ENCODE peak calls at places on chromosome 15, in nine cellular contexts. One of them, this sample, is unnamed.
A peak's percentile ranks its signal among the peaks of the same experiment; 100 is the strongest.

GRCh38 chr15:34233614-34234013 is 8.8 kb downstream of the EMC4 start:
- DNase-seq in lower lobe of right lung: no peak
- DNase-seq in OCI-LY7: no peak
- DNase-seq in sigmoid colon: no peak
- DNase-seq in dorsolateral prefrontal cortex: no peak
- DNase-seq in pancreas: no peak
- DNase-seq in upper lobe of left lung: peak; percentile 72
- DNase-seq in RWPE1: no peak
- DNase-seq in astrocyte of the spinal cord: no peak
- DNase-seq in this sample: no peak

GRCh38 chr15:68580026-68580882 is 1.5 kb downstream of the CORO2B start:
- DNase-seq in astrocyte of the spinal cord: no peak
- DNase-seq in RWPE1: no peak
- DNase-seq in upper lobe of left lung: no peak
- DNase-seq in pancreas: no peak
- DNase-seq in sigmoid colon: peak; percentile 68
- DNase-seq in dorsolateral prefrontal cortex: peak; percentile 24
- DNase-seq in lower lobe of right lung: no peak
- DNase-seq in OCI-LY7: peak; percentile 55
- DNase-seq in this sample: no peak

GRCh38 chr15:31235298-31236183 is 91.1 kb upstream of the KLF13 start:
- DNase-seq in RWPE1: no peak
- DNase-seq in dorsolateral prefrontal cortex: peak; percentile 69
- DNase-seq in OCI-LY7: peak; percentile 45
- DNase-seq in sigmoid colon: peak; percentile 93
- DNase-seq in astrocyte of the spinal cord: no peak
- DNase-seq in upper lobe of left lung: no peak
- DNase-seq in lower lobe of right lung: no peak
- DNase-seq in pancreas: peak; percentile 70
- DNase-seq in this sample: peak; percentile 49

GRCh38 chr15:48059786-48060185 is 61.0 kb upstream of the SLC24A5 start:
- DNase-seq in pancreas: no peak
- DNase-seq in RWPE1: no peak
- DNase-seq in OCI-LY7: no peak
- DNase-seq in sigmoid colon: no peak
- DNase-seq in lower lobe of right lung: peak; percentile 48
- DNase-seq in upper lobe of left lung: peak; percentile 46
- DNase-seq in astrocyte of the spinal cord: peak; percentile 60
- DNase-seq in dorsolateral prefrontal cortex: peak; percentile 21
- DNase-seq in this sample: no peak

GRCh38 chr15:60116456-60117089 is 112.5 kb downstream of the FOXB1 start:
- DNase-seq in lower lobe of right lung: no peak
- DNase-seq in upper lobe of left lung: no peak
- DNase-seq in RWPE1: no peak
- DNase-seq in dorsolateral prefrontal cortex: no peak
- DNase-seq in astrocyte of the spinal cord: no peak
- DNase-seq in OCI-LY7: no peak
- DNase-seq in pancreas: no peak
- DNase-seq in sigmoid colon: no peak
- DNase-seq in this sample: no peak

GRCh38 chr15:97904196-97904572 is 56.3 kb upstream of the ARRDC4 start:
- DNase-seq in dorsolateral prefrontal cortex: peak; percentile 23
- DNase-seq in sigmoid colon: peak; percentile 88
- DNase-seq in upper lobe of left lung: peak; percentile 67
- DNase-seq in lower lobe of right lung: peak; percentile 76
- DNase-seq in astrocyte of the spinal cord: peak; percentile 42
- DNase-seq in pancreas: peak; percentile 90
- DNase-seq in OCI-LY7: peak; percentile 2
- DNase-seq in RWPE1: peak; percentile 85
- DNase-seq in this sample: peak; percentile 19

GRCh38 chr15:77083381-77084160 is 12.7 kb upstream of the TSPAN3 start:
- DNase-seq in sigmoid colon: peak; percentile 82
- DNase-seq in dorsolateral prefrontal cortex: peak; percentile 80
- DNase-seq in upper lobe of left lung: peak; percentile 95
- DNase-seq in lower lobe of right lung: peak; percentile 90
- DNase-seq in RWPE1: peak; percentile 60
- DNase-seq in pancreas: peak; percentile 80
- DNase-seq in OCI-LY7: peak; percentile 87
- DNase-seq in astrocyte of the spinal cord: peak; percentile 52
- DNase-seq in this sample: peak; percentile 68

GRCh38 chr15:72491768-72492167 is 17.6 kb downstream of the ARIH1 start:
- DNase-seq in OCI-LY7: no peak
- DNase-seq in pancreas: no peak
- DNase-seq in sigmoid colon: no peak
- DNase-seq in dorsolateral prefrontal cortex: no peak
- DNase-seq in RWPE1: no peak
- DNase-seq in upper lobe of left lung: no peak
- DNase-seq in lower lobe of right lung: no peak
- DNase-seq in astrocyte of the spinal cord: peak; percentile 81
- DNase-seq in this sample: no peak

GRCh38 chr15:67018026-67018425 is 47.4 kb upstream of the SMAD3 start:
- DNase-seq in RWPE1: no peak
- DNase-seq in dorsolateral prefrontal cortex: no peak
- DNase-seq in astrocyte of the spinal cord: no peak
- DNase-seq in upper lobe of left lung: no peak
- DNase-seq in pancreas: no peak
- DNase-seq in sigmoid colon: peak; percentile 13
- DNase-seq in lower lobe of right lung: no peak
- DNase-seq in OCI-LY7: no peak
- DNase-seq in this sample: no peak

GRCh38 chr15:83284563-83285283 is at the start of gene BNC1:
- DNase-seq in pancreas: no peak
- DNase-seq in dorsolateral prefrontal cortex: no peak
- DNase-seq in upper lobe of left lung: no peak
- DNase-seq in OCI-LY7: no peak
- DNase-seq in sigmoid colon: no peak
- DNase-seq in astrocyte of the spinal cord: peak; percentile 45
- DNase-seq in lower lobe of right lung: no peak
- DNase-seq in RWPE1: peak; percentile 67
- DNase-seq in this sample: peak; percentile 34

GRCh38 chr15:72227720-72228119 is 3.3 kb downstream of the PKM start:
- DNase-seq in OCI-LY7: no peak
- DNase-seq in dorsolateral prefrontal cortex: no peak
- DNase-seq in upper lobe of left lung: peak; percentile 23
- DNase-seq in sigmoid colon: no peak
- DNase-seq in RWPE1: no peak
- DNase-seq in lower lobe of right lung: no peak
- DNase-seq in pancreas: no peak
- DNase-seq in astrocyte of the spinal cord: no peak
- DNase-seq in this sample: no peak

GRCh38 chr15:31801152-31801551 is 229.2 kb upstream of the CHRNA7 start:
- DNase-seq in upper lobe of left lung: no peak
- DNase-seq in sigmoid colon: no peak
- DNase-seq in pancreas: no peak
- DNase-seq in dorsolateral prefrontal cortex: peak; percentile 75
- DNase-seq in astrocyte of the spinal cord: no peak
- DNase-seq in RWPE1: peak; percentile 17
- DNase-seq in OCI-LY7: no peak
- DNase-seq in lower lobe of right lung: peak; percentile 49
- DNase-seq in this sample: no peak

GRCh38 chr15:40982855-40983254 is 29.6 kb downstream of the CHAC1 start:
- DNase-seq in dorsolateral prefrontal cortex: no peak
- DNase-seq in astrocyte of the spinal cord: peak; percentile 85
- DNase-seq in RWPE1: no peak
- DNase-seq in sigmoid colon: no peak
- DNase-seq in lower lobe of right lung: no peak
- DNase-seq in pancreas: no peak
- DNase-seq in OCI-LY7: no peak
- DNase-seq in upper lobe of left lung: no peak
- DNase-seq in this sample: no peak

GRCh38 chr15:74179983-74180688 is 6.6 kb downstream of the ISLR start:
- DNase-seq in sigmoid colon: peak; percentile 76
- DNase-seq in dorsolateral prefrontal cortex: no peak
- DNase-seq in pancreas: peak; percentile 45
- DNase-seq in lower lobe of right lung: peak; percentile 32
- DNase-seq in OCI-LY7: no peak
- DNase-seq in RWPE1: no peak
- DNase-seq in upper lobe of left lung: no peak
- DNase-seq in astrocyte of the spinal cord: peak; percentile 88
- DNase-seq in this sample: no peak
- TF ChIP-seq CTCF in sigmoid colon: no peak
- TF ChIP-seq CTCF in dorsolateral prefrontal cortex: no peak
- TF ChIP-seq CTCF in pancreas: no peak
- TF ChIP-seq CTCF in lower lobe of right lung: no peak
- TF ChIP-seq CTCF in OCI-LY7: no peak
- TF ChIP-seq CTCF in RWPE1: no peak
- TF ChIP-seq CTCF in upper lobe of left lung: no peak
- TF ChIP-seq CTCF in astrocyte of the spinal cord: peak; percentile 43
- TF ChIP-seq CTCF in this sample: no peak

DNA sequence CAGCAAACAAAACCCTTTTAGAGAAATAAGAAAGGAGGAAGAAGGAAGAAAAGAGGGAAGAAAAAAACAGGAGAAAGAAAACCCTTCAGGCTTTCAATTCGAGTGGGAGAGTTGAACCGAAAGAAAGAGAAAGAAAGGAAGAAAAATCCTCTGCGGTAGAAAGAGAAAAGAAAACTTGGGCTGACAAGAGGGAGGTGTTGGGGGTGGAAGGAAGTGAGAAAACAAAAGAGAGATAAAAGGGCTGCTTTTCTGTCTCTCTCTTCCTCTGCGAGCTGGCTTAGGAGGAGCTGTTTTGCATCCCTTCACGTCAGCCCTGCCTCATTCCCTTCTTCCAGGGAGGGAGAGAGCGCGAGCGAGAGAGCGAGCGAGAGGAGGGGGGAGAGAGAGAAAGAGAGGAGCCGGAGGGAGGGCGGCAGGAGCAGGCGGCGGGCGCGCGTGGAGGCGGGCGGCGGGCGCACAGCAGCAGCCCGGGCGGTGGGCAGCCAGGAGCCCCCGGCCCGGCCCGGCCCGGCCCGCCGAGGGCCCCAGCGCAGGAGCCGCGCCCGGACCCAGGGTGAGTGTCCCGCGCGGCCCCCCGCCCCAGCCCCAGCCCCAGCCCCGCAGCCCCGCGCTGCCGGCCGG is at the start of gene ZNF710:
- DNase-seq in dorsolateral prefrontal cortex: peak; percentile 57
- DNase-seq in sigmoid colon: peak; percentile 83
- DNase-seq in OCI-LY7: peak; percentile 70
- DNase-seq in pancreas: peak; percentile 73
- DNase-seq in lower lobe of right lung: peak; percentile 50
- DNase-seq in upper lobe of left lung: no peak
- DNase-seq in RWPE1: no peak
- DNase-seq in astrocyte of the spinal cord: peak; percentile 71
- DNase-seq in this sample: peak; percentile 89
- TF ChIP-seq CTCF in dorsolateral prefrontal cortex: no peak
- TF ChIP-seq CTCF in sigmoid colon: no peak
- TF ChIP-seq CTCF in OCI-LY7: no peak
- TF ChIP-seq CTCF in pancreas: no peak
- TF ChIP-seq CTCF in lower lobe of right lung: no peak
- TF ChIP-seq CTCF in upper lobe of left lung: no peak
- TF ChIP-seq CTCF in RWPE1: no peak
- TF ChIP-seq CTCF in astrocyte of the spinal cord: no peak
- TF ChIP-seq CTCF in this sample: no peak

DNA sequence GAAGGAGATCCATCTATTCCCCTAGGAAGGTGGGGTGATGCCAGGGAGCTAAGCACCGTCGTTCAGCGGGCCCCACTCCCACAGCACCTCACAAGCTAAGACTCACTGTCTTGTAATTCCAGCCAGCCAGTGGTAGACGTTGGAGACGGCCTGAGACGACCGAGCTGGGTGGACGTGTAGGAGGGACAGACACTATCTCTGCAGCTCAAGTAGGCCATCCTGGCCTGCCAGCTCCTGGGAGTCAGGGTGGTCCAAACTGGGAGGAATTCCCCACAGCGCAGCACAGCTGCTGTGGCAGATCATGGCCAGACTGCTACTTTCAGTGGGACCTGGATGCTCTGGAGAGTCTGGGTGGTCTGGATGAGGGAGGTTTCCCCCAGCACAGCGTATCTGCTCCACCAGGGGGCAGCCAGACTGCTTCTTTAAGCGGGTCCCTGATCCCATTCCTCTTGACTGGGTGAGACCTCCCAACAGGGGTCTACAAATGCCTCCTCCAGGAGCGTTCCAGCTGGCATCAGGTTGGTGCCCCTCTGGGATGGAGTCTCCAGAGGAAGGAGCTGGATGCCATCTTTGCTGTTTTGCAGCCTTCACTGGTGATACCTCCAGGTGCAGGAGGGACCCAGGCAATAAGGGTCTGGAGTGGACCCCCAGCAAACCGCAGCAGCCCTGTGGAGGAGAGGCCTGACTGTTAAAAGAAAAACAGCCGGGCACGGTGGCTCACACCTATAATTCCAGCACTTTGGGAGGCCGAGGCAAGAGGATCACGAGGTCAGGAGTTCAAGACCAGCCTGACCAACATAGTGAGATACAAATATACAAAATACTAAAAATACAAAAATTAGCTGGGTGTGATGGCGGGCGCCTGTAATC is 27.6 kb downstream of the GNB5 start:
- DNase-seq in dorsolateral prefrontal cortex: no peak
- DNase-seq in RWPE1: no peak
- DNase-seq in OCI-LY7: peak; percentile 45
- DNase-seq in upper lobe of left lung: no peak
- DNase-seq in sigmoid colon: no peak
- DNase-seq in lower lobe of right lung: no peak
- DNase-seq in astrocyte of the spinal cord: no peak
- DNase-seq in pancreas: no peak
- DNase-seq in this sample: no peak
- TF ChIP-seq CTCF in dorsolateral prefrontal cortex: no peak
- TF ChIP-seq CTCF in RWPE1: no peak
- TF ChIP-seq CTCF in OCI-LY7: peak; percentile 76
- TF ChIP-seq CTCF in upper lobe of left lung: no peak
- TF ChIP-seq CTCF in sigmoid colon: no peak
- TF ChIP-seq CTCF in lower lobe of right lung: no peak
- TF ChIP-seq CTCF in astrocyte of the spinal cord: peak; percentile 19
- TF ChIP-seq CTCF in pancreas: no peak
- TF ChIP-seq CTCF in this sample: peak; percentile 13

GRCh38 chr15:88664151-88664778 is 25.4 kb downstream of the ISG20 start:
- DNase-seq in sigmoid colon: peak; percentile 55
- DNase-seq in OCI-LY7: peak; percentile 73
- DNase-seq in astrocyte of the spinal cord: no peak
- DNase-seq in pancreas: no peak
- DNase-seq in upper lobe of left lung: no peak
- DNase-seq in RWPE1: no peak
- DNase-seq in lower lobe of right lung: no peak
- DNase-seq in dorsolateral prefrontal cortex: peak; percentile 35
- DNase-seq in this sample: no peak
- TF ChIP-seq CTCF in sigmoid colon: no peak
- TF ChIP-seq CTCF in OCI-LY7: peak; percentile 84
- TF ChIP-seq CTCF in astrocyte of the spinal cord: no peak
- TF ChIP-seq CTCF in pancreas: no peak
- TF ChIP-seq CTCF in upper lobe of left lung: peak; percentile 40
- TF ChIP-seq CTCF in RWPE1: no peak
- TF ChIP-seq CTCF in lower lobe of right lung: peak; percentile 47
- TF ChIP-seq CTCF in dorsolateral prefrontal cortex: peak; percentile 61
- TF ChIP-seq CTCF in this sample: peak; percentile 51